ENCODE peak calls at places on chromosome 12, in four cellular contexts. One of them, this sample, is unnamed.

GRCh38 chr12:66965613-66966012 is 286.7 kb upstream of the GRIP1 start:
- DNase-seq in heart right ventricle: no peak
- DNase-seq in right lobe of liver: no peak
- DNase-seq in activated B cell treated with CpG ODN at 0.5 μM for 24 hours: no peak
- DNase-seq in this sample: no peak

GRCh38 chr12:9718968-9719367 is 13.9 kb downstream of the CLECL1 start:
- DNase-seq in heart right ventricle: no peak
- DNase-seq in right lobe of liver: no peak
- DNase-seq in activated B cell treated with CpG ODN at 0.5 μM for 24 hours: no peak
- DNase-seq in this sample: no peak

GRCh38 chr12:58487280-58488141 is 432.8 kb downstream of the LRIG3 start:
- DNase-seq in heart right ventricle: no peak
- DNase-seq in right lobe of liver: no peak
- DNase-seq in activated B cell treated with CpG ODN at 0.5 μM for 24 hours: no peak
- DNase-seq in this sample: no peak

GRCh38 chr12:108614041-108614440 is 16.2 kb upstream of the TMEM119 start:
- DNase-seq in heart right ventricle: no peak
- DNase-seq in right lobe of liver: no peak
- DNase-seq in activated B cell treated with CpG ODN at 0.5 μM for 24 hours: no peak
- DNase-seq in this sample: no peak

GRCh38 chr12:121580959-121581680 is at the start of gene KDM2B:
- DNase-seq in heart right ventricle: no peak
- DNase-seq in right lobe of liver: peak
- DNase-seq in activated B cell treated with CpG ODN at 0.5 μM for 24 hours: no peak
- DNase-seq in this sample: no peak

GRCh38 chr12:27610380-27610779 is 85.9 kb upstream of the REP15 start:
- DNase-seq in heart right ventricle: no peak
- DNase-seq in right lobe of liver: no peak
- DNase-seq in activated B cell treated with CpG ODN at 0.5 μM for 24 hours: no peak
- DNase-seq in this sample: no peak

GRCh38 chr12:98750511-98750910 is 105.4 kb downstream of the APAF1 start:
- DNase-seq in heart right ventricle: no peak
- DNase-seq in right lobe of liver: no peak
- DNase-seq in activated B cell treated with CpG ODN at 0.5 μM for 24 hours: no peak
- DNase-seq in this sample: no peak

GRCh38 chr12:104360988-104361707 is 57.6 kb downstream of the EID3 start:
- DNase-seq in heart right ventricle: no peak
- DNase-seq in right lobe of liver: no peak
- DNase-seq in activated B cell treated with CpG ODN at 0.5 μM for 24 hours: no peak
- DNase-seq in this sample: no peak

GRCh38 chr12:101040936-101041335 is 169.1 kb downstream of the SLC5A8 start:
- DNase-seq in heart right ventricle: no peak
- DNase-seq in right lobe of liver: no peak
- DNase-seq in activated B cell treated with CpG ODN at 0.5 μM for 24 hours: no peak
- DNase-seq in this sample: no peak

GRCh38 chr12:98470469-98471082 is 44.8 kb upstream of the TMPO start:
- DNase-seq in heart right ventricle: no peak
- DNase-seq in right lobe of liver: no peak
- DNase-seq in activated B cell treated with CpG ODN at 0.5 μM for 24 hours: no peak
- DNase-seq in this sample: no peak

GRCh38 chr12:122981036-122981471 is 573 bp downstream of the ARL6IP4 start:
- DNase-seq in heart right ventricle: no peak
- DNase-seq in right lobe of liver: no peak
- DNase-seq in activated B cell treated with CpG ODN at 0.5 μM for 24 hours: no peak
- DNase-seq in this sample: no peak

GRCh38 chr12:48933664-48934311 is 8.5 kb upstream of the FKBP11 start:
- DNase-seq in heart right ventricle: no peak
- DNase-seq in right lobe of liver: no peak
- DNase-seq in activated B cell treated with CpG ODN at 0.5 μM for 24 hours: no peak
- DNase-seq in this sample: no peak

GRCh38 chr12:48936379-48936979 is 11.2 kb upstream of the FKBP11 start:
- DNase-seq in heart right ventricle: peak
- DNase-seq in right lobe of liver: peak
- DNase-seq in activated B cell treated with CpG ODN at 0.5 μM for 24 hours: peak
- DNase-seq in this sample: peak

GRCh38 chr12:48932878-48933277 is 7.6 kb upstream of the FKBP11 start:
- DNase-seq in heart right ventricle: no peak
- DNase-seq in right lobe of liver: no peak
- DNase-seq in activated B cell treated with CpG ODN at 0.5 μM for 24 hours: no peak
- DNase-seq in this sample: no peak

GRCh38 chr12:48937170-48937569 is 11.9 kb upstream of the FKBP11 start:
- DNase-seq in heart right ventricle: no peak
- DNase-seq in right lobe of liver: no peak
- DNase-seq in activated B cell treated with CpG ODN at 0.5 μM for 24 hours: no peak
- DNase-seq in this sample: no peak

DNA sequence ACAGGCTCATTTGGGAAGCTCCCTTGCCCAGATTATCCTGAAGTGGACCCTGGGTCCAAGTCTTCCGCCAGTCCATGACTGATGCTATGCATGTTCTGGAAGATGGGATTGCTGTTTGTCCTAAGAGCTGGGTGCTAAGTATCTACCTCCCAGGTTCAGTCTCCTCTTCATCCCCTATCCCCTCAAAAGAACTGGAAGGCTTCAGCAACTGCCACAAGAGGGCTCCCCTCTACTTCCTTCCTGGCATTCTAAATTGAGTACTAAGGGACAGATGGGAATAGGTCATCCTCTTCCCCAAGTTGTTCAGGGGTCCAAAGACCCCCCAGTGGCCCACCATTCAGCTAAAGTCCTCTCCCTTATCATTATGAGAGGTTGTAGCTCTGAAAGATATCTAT is 9.0 kb upstream of the FKBP11 start:
- DNase-seq in heart right ventricle: no peak
- DNase-seq in right lobe of liver: no peak
- DNase-seq in activated B cell treated with CpG ODN at 0.5 μM for 24 hours: no peak
- DNase-seq in this sample: no peak
- TF ChIP-seq CTCF in heart right ventricle: no peak
- TF ChIP-seq CTCF in right lobe of liver: peak
- TF ChIP-seq CTCF in activated B cell treated with CpG ODN at 0.5 μM for 24 hours: no peak
- TF ChIP-seq CTCF in this sample: peak

GRCh38 chr12:31245822-31246469 is 80.0 kb downstream of the SINHCAF start:
- DNase-seq in heart right ventricle: no peak
- DNase-seq in right lobe of liver: no peak
- DNase-seq in activated B cell treated with CpG ODN at 0.5 μM for 24 hours: no peak
- DNase-seq in this sample: no peak
- TF ChIP-seq CTCF in heart right ventricle: no peak
- TF ChIP-seq CTCF in right lobe of liver: no peak
- TF ChIP-seq CTCF in activated B cell treated with CpG ODN at 0.5 μM for 24 hours: no peak
- TF ChIP-seq CTCF in this sample: peak

GRCh38 chr12:3125674-3126073 is 48.5 kb downstream of the TSPAN9 start:
- DNase-seq in heart right ventricle: no peak
- DNase-seq in right lobe of liver: no peak
- DNase-seq in activated B cell treated with CpG ODN at 0.5 μM for 24 hours: no peak
- DNase-seq in this sample: no peak

GRCh38 chr12:3124917-3125316 is 47.7 kb downstream of the TSPAN9 start:
- DNase-seq in heart right ventricle: no peak
- DNase-seq in right lobe of liver: no peak
- DNase-seq in activated B cell treated with CpG ODN at 0.5 μM for 24 hours: no peak
- DNase-seq in this sample: no peak

GRCh38 chr12:3120701-3121100 is 43.5 kb downstream of the TSPAN9 start:
- DNase-seq in heart right ventricle: no peak
- DNase-seq in right lobe of liver: no peak
- DNase-seq in activated B cell treated with CpG ODN at 0.5 μM for 24 hours: no peak
- DNase-seq in this sample: no peak

GRCh38 chr12:3123729-3124128 is 46.5 kb downstream of the TSPAN9 start:
- DNase-seq in heart right ventricle: no peak
- DNase-seq in right lobe of liver: no peak
- DNase-seq in activated B cell treated with CpG ODN at 0.5 μM for 24 hours: no peak
- DNase-seq in this sample: no peak

GRCh38 chr12:3122841-3123678 is 45.9 kb downstream of the TSPAN9 start:
- DNase-seq in heart right ventricle: peak
- DNase-seq in right lobe of liver: no peak
- DNase-seq in activated B cell treated with CpG ODN at 0.5 μM for 24 hours: no peak
- DNase-seq in this sample: no peak
- TF ChIP-seq CTCF in heart right ventricle: peak
- TF ChIP-seq CTCF in right lobe of liver: no peak
- TF ChIP-seq CTCF in activated B cell treated with CpG ODN at 0.5 μM for 24 hours: no peak
- TF ChIP-seq CTCF in this sample: no peak

GRCh38 chr12:102821149-102821548 is 95.9 kb downstream of the PAH start:
- DNase-seq in heart right ventricle: no peak
- DNase-seq in right lobe of liver: no peak
- DNase-seq in activated B cell treated with CpG ODN at 0.5 μM for 24 hours: no peak
- DNase-seq in this sample: no peak

DNA sequence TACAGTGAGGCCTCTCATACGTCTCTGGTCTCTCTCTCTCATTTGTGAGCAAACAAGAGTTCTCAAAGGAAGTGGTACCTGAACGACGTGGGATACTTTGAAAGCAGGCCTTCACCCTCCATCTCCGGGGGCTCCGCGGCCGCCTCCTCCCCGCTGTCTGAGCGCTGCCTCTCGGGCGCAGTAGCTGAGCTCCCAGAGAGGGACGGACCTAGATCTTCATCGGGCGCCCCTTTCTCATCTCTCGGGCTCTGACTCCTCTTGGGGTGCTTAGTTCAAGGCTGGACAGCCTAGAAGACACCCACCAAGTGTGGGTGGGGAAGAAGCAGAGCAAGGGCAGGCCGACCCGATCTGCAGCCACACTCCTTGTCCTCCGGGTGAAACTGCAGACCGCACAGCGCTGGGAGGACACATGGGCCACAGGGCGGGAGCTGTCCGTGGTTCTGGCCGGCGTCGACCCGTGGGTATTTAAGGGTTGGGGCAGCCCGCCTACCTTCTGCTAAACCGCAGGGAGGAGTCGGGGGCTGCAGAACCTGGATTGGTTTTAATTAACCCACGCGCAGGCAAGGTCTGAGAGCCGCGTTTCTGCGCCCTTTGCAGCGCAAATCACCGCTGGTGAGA is 92.7 kb downstream of the PAH start:
- DNase-seq in heart right ventricle: peak
- DNase-seq in right lobe of liver: peak
- DNase-seq in activated B cell treated with CpG ODN at 0.5 μM for 24 hours: no peak
- DNase-seq in this sample: peak
- TF ChIP-seq CTCF in heart right ventricle: no peak
- TF ChIP-seq CTCF in right lobe of liver: no peak
- TF ChIP-seq CTCF in activated B cell treated with CpG ODN at 0.5 μM for 24 hours: no peak
- TF ChIP-seq CTCF in this sample: no peak

GRCh38 chr12:127926004-127926403 is 341.0 kb upstream of the TMEM132C start:
- DNase-seq in heart right ventricle: peak
- DNase-seq in right lobe of liver: no peak
- DNase-seq in activated B cell treated with CpG ODN at 0.5 μM for 24 hours: no peak
- DNase-seq in this sample: peak
- TF ChIP-seq CTCF in heart right ventricle: peak
- TF ChIP-seq CTCF in right lobe of liver: peak
- TF ChIP-seq CTCF in activated B cell treated with CpG ODN at 0.5 μM for 24 hours: no peak
- TF ChIP-seq CTCF in this sample: peak

GRCh38 chr12:132077322-132078100 is 66.6 kb downstream of the DDX51 start:
- DNase-seq in heart right ventricle: no peak
- DNase-seq in right lobe of liver: no peak
- DNase-seq in activated B cell treated with CpG ODN at 0.5 μM for 24 hours: no peak
- DNase-seq in this sample: no peak

GRCh38 chr12:132075714-132076553 is 68.2 kb downstream of the DDX51 start:
- DNase-seq in heart right ventricle: no peak
- DNase-seq in right lobe of liver: no peak
- DNase-seq in activated B cell treated with CpG ODN at 0.5 μM for 24 hours: no peak
- DNase-seq in this sample: no peak

GRCh38 chr12:132074216-132074615 is 69.9 kb downstream of the DDX51 start:
- DNase-seq in heart right ventricle: no peak
- DNase-seq in right lobe of liver: no peak
- DNase-seq in activated B cell treated with CpG ODN at 0.5 μM for 24 hours: no peak
- DNase-seq in this sample: no peak

GRCh38 chr12:132078190-132078589 is 65.9 kb downstream of the DDX51 start:
- DNase-seq in heart right ventricle: peak
- DNase-seq in right lobe of liver: no peak
- DNase-seq in activated B cell treated with CpG ODN at 0.5 μM for 24 hours: no peak
- DNase-seq in this sample: no peak

DNA sequence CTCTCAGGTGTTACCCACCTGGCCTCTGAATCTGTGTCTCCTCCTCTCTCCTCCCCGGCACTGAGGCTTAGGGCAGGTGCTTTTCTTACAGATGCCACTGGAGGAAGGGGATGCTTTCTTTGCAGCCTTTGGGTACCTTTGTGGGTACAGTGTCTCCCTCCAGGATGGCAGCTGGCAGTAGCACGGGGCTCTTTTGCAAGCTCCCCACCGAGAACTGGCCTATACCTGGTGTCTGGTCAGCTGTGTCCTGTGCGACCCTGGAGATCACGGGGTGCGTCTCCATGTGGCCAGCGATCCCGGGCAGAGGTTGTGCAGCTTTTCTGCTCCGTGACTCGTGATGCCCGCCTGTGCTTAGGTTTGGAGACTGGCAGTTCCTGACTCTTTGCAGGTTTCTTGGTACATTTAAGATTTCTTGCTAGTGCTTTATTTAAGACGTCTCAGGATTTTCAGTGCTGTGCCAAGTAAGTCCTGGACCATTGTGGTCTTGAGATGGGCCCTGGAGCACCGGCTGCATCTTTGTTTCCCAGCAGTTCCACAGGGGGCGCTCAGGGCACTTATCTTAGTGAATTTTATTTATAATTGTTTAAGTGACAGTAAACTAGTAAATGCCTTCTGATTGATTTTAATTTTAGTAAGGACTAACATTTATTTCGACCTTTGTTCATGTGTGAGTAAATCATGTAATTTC is 68.9 kb downstream of the DDX51 start:
- DNase-seq in heart right ventricle: no peak
- DNase-seq in right lobe of liver: no peak
- DNase-seq in activated B cell treated with CpG ODN at 0.5 μM for 24 hours: no peak
- DNase-seq in this sample: no peak
- TF ChIP-seq CTCF in heart right ventricle: no peak
- TF ChIP-seq CTCF in right lobe of liver: no peak
- TF ChIP-seq CTCF in activated B cell treated with CpG ODN at 0.5 μM for 24 hours: no peak
- TF ChIP-seq CTCF in this sample: peak

DNA sequence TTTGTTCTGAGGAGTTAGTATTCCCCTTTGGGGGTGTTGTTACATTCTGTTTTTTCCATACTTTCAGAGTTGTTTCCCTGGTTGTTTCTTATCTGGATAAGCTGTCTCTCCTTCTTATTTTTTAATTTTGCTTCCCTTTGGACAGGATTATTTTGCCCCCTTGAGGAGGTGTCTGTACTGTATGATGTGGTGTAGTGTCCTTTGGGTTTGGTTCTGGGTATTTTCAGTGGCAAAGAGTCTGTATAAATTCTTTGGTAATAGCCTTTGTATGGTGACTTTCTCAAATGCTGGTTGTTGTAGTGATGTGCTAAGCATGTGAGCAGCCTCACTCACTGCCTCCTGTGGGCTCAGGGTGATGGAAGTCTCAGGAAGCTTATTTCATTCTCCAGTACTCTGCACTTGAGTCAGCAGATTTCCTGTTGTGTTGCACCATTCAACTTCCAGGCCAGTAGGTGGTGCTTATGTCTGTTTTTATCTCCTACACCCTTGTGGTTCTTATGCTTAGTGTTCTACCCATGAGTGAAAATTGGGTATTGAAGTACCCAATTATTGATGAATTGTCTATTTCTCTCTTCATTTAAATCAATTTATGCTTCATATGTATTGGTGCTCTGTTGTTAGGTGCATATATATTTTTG is 103.3 kb upstream of the PMCH start:
- DNase-seq in heart right ventricle: no peak
- DNase-seq in right lobe of liver: no peak
- DNase-seq in activated B cell treated with CpG ODN at 0.5 μM for 24 hours: no peak
- DNase-seq in this sample: no peak
- TF ChIP-seq CTCF in heart right ventricle: no peak
- TF ChIP-seq CTCF in right lobe of liver: peak
- TF ChIP-seq CTCF in activated B cell treated with CpG ODN at 0.5 μM for 24 hours: no peak
- TF ChIP-seq CTCF in this sample: peak

GRCh38 chr12:114682920-114683708 is 861 bp downstream of the TBX3 start:
- DNase-seq in heart right ventricle: peak
- DNase-seq in right lobe of liver: no peak
- DNase-seq in activated B cell treated with CpG ODN at 0.5 μM for 24 hours: no peak
- DNase-seq in this sample: no peak
- TF ChIP-seq CTCF in heart right ventricle: no peak
- TF ChIP-seq CTCF in right lobe of liver: peak
- TF ChIP-seq CTCF in activated B cell treated with CpG ODN at 0.5 μM for 24 hours: no peak
- TF ChIP-seq CTCF in this sample: no peak